ENCODE peak calls at places on chromosomes 3 and 15, in eight cellular contexts. T is CD4-positive, alpha-beta T cell; B is OCI-LY7; C is osteoblast; E is fibroblast of lung; J is endothelial cell; Q is sigmoid colon; F is AG09309. Z is an unnamed sample.

GRCh38 chr3:5227812-5228211 is 40.3 kb downstream of the EDEM1 start:
- DNase-seq in T (no peak), B (no peak), C (no peak), E (no peak), J (no peak), Q (no peak), F (no peak), Z (no peak)

GRCh38 chr3:86938706-86939105 is 52.2 kb downstream of the VGLL3 start:
- DNase-seq in T (no peak), B (no peak), C (peak), E (peak), J (no peak), Q (no peak), F (peak), Z (no peak)

GRCh38 chr3:190617185-190617584 is 103.3 kb downstream of the IL1RAP start:
- DNase-seq in T (no peak), B (peak), C (no peak), E (no peak), J (no peak), Q (no peak), F (no peak), Z (peak)

GRCh38 chr3:79651536-79652065 is 116.2 kb downstream of the ROBO1 start:
- DNase-seq in T (no peak), B (no peak), C (no peak), E (no peak), J (no peak), Q (no peak), F (no peak), Z (no peak)

GRCh38 chr3:95438274-95438673 is 1375.4 kb downstream of the NSUN3 start:
- DNase-seq in T (no peak), B (no peak), C (no peak), E (no peak), J (no peak), Q (no peak), F (no peak), Z (no peak)

GRCh38 chr3:163878396-163878795 is 1199.9 kb downstream of the SI start:
- DNase-seq in T (no peak), B (peak), C (no peak), E (no peak), J (no peak), Q (no peak), F (no peak), Z (no peak)

GRCh38 chr3:127800508-127800907 is 21.8 kb downstream of the MGLL start:
- DNase-seq in T (no peak), B (no peak), C (peak), E (peak), J (no peak), Q (no peak), F (no peak), Z (peak)

GRCh38 chr3:56688191-56688590 is 5.1 kb upstream of the TASOR start:
- DNase-seq in T (no peak), B (no peak), C (no peak), E (no peak), J (no peak), Q (no peak), F (no peak), Z (peak)

GRCh38 chr15:29233566-29233965 is 36.1 kb downstream of the NSMCE3 start:
- DNase-seq in T (no peak), B (no peak), C (no peak), E (peak), J (no peak), Q (no peak), F (no peak), Z (no peak)

GRCh38 chr15:56719021-56719612 is 14.2 kb downstream of the ZNF280D start:
- DNase-seq in T (no peak), B (peak), C (no peak), E (no peak), J (no peak), Q (no peak), F (no peak), Z (no peak)

GRCh38 chr3:116492379-116492778 is 47.1 kb upstream of the LSAMP start:
- DNase-seq in T (no peak), B (no peak), C (no peak), E (no peak), J (no peak), Q (no peak), F (no peak), Z (no peak)

GRCh38 chr3:133996996-133997395 is 32.7 kb downstream of the SLCO2A1 start:
- DNase-seq in T (no peak), B (no peak), C (no peak), E (no peak), J (no peak), Q (peak), F (no peak), Z (no peak)

GRCh38 chr15:62505761-62506160 is 340.7 kb upstream of the C2CD4B start:
- DNase-seq in T (no peak), B (no peak), C (no peak), E (peak), J (no peak), Q (no peak), F (no peak), Z (no peak)

GRCh38 chr3:12139111-12139511 is 19.6 kb downstream of the TIMP4 start:
- DNase-seq in T (no peak), B (peak), C (no peak), E (peak), J (peak), Q (no peak), F (no peak), Z (no peak)

GRCh38 chr3:52385157-52385556 is 59.7 kb downstream of the SEMA3G start:
- DNase-seq in T (no peak), B (peak), C (peak), E (peak), J (peak), Q (no peak), F (no peak), Z (peak)

GRCh38 chr3:168865022-168865551 is 769.4 kb upstream of the GOLIM4 start:
- DNase-seq in T (no peak), B (peak), C (no peak), E (no peak), J (peak), Q (no peak), F (no peak), Z (peak)

GRCh38 chr3:157493627-157494550 is 9.3 kb downstream of the VEPH1 start:
- DNase-seq in T (no peak), B (peak), C (no peak), E (peak), J (no peak), Q (no peak), F (peak), Z (peak)

GRCh38 chr3:119643528-119643927 is 16.9 kb downstream of the POPDC2 start:
- DNase-seq in T (no peak), B (no peak), C (peak), E (peak), J (no peak), Q (no peak), F (peak), Z (no peak)

DNA sequence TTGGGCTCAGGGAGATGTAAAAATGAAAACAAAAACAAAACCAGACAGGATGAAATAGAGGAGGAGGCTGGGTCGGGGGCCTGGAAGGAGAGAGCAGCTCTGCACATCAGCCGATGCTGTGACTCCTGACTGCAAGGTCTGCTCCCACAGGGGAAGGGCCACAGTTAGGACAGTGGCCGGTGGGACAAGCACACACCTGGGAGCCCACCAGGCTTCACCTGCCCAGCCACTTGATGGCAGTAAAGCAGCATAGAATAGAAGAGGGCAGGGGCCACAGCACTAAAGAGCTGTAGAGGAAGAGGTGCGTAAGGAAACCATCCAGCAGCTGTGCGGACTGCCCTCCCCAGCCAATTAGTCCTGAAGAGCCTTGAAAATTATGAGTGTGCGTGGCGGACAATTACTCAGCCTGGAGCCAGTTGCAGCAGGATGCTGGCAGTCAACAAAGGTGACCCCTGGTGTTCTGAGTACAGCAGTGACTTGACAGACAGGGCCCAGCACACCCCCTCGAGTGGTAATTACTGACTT is 29.8 kb downstream of the ALS2CL start:
- DNase-seq in T (no peak), B (peak), C (peak), E (peak), J (peak), Q (peak), F (no peak), Z (peak)
- TF ChIP-seq CTCF in T (no peak), B (peak), C (no peak), E (no peak), J (no peak), Q (no peak), F (peak), Z (no peak)

GRCh38 chr3:39107874-39108308 is 411 bp downstream of the TTC21A start:
- DNase-seq in T (no peak), B (no peak), C (no peak), E (peak), J (no peak), Q (no peak), F (no peak), Z (peak)
- TF ChIP-seq CTCF in T (no peak), B (no peak), C (no peak), E (no peak), J (no peak), Q (no peak), F (no peak), Z (no peak)

GRCh38 chr3:45103753-45104714 is 42.1 kb downstream of the CDCP1 start:
- DNase-seq in T (no peak), B (no peak), C (no peak), E (no peak), J (no peak), Q (no peak), F (no peak), Z (no peak)
- TF ChIP-seq CTCF in T (no peak), B (no peak), C (no peak), E (no peak), J (no peak), Q (no peak), F (no peak), Z (no peak)

DNA sequence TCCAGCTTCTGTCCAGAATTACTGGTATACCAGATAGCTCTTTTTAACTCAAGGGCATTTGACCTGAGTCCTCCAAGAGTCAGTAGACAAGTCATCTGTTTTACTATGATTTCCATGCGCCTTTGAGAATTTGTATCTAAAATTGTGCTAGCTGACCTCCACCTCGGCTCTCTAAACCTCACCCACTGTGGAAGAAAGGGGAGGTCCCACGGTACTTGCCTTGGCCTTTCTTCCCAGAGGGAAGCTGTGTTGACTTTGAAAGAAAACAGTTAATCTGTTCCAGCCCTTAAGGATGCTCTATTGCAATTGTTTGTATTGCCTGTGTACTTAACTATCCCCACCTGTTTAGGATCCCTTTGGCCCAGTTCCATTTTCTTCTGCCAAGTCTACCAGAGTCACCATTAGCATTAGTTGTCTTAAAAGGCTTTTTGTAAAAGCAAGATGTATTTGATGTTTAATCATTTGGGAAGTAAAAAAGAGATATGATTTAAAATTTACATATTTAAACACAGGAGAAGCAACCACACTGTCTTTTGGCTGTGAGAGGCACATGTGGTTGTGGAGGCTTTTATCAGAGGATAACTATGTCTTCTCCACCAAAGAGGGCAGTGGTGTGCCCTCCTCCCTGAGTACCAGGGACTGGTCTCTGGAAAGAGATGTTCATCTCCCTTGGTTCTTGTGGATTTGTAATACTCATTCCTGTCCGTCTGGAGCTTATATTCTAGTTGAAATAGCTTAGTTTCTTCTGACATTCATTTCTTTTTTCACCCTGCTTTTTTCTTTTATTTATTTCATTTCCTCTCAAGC is 88.8 kb downstream of the CRTC3 start:
- DNase-seq in T (no peak), B (no peak), C (no peak), E (no peak), J (no peak), Q (no peak), F (no peak), Z (no peak)
- TF ChIP-seq CTCF in T (no peak), B (peak), C (no peak), E (no peak), J (no peak), Q (no peak), F (no peak), Z (no peak)